ENCODE peak calls at places on chromosomes 12 and 14, in eight cellular contexts. One of them, this sample, is unnamed.
A peak's percentile ranks its signal among the peaks of the same experiment; 100 is the strongest.

GRCh38 chr12:109134186-109134917 is 18.0 kb downstream of the ACACB start:
- DNase-seq in fibroblast of lung: no peak
- DNase-seq in PC-3: peak; percentile 63
- DNase-seq in uterus: peak; percentile 56
- DNase-seq in prostate gland: no peak
- DNase-seq in right atrium auricular region: no peak
- DNase-seq in heart left ventricle: peak; percentile 73
- DNase-seq in HCT116: peak; percentile 27
- DNase-seq in this sample: no peak

GRCh38 chr12:130970165-130970907 is 16.6 kb downstream of the ADGRD1 start:
- DNase-seq in fibroblast of lung: no peak
- DNase-seq in PC-3: no peak
- DNase-seq in uterus: no peak
- DNase-seq in prostate gland: no peak
- DNase-seq in right atrium auricular region: peak; percentile 49
- DNase-seq in heart left ventricle: no peak
- DNase-seq in HCT116: no peak
- DNase-seq in this sample: no peak

GRCh38 chr14:52111583-52111982 is 42.7 kb upstream of the NID2 start:
- DNase-seq in fibroblast of lung: peak; percentile 68
- DNase-seq in PC-3: peak; percentile 62
- DNase-seq in uterus: no peak
- DNase-seq in prostate gland: no peak
- DNase-seq in right atrium auricular region: no peak
- DNase-seq in heart left ventricle: no peak
- DNase-seq in HCT116: peak; percentile 27
- DNase-seq in this sample: no peak

GRCh38 chr12:98439471-98440164 is 75.8 kb upstream of the TMPO start:
- DNase-seq in fibroblast of lung: peak; percentile 72
- DNase-seq in PC-3: no peak
- DNase-seq in uterus: no peak
- DNase-seq in prostate gland: no peak
- DNase-seq in right atrium auricular region: no peak
- DNase-seq in heart left ventricle: no peak
- DNase-seq in HCT116: no peak
- DNase-seq in this sample: no peak

GRCh38 chr14:54120260-54120659 is 163.6 kb upstream of the BMP4 start:
- DNase-seq in fibroblast of lung: peak; percentile 58
- DNase-seq in PC-3: no peak
- DNase-seq in uterus: no peak
- DNase-seq in prostate gland: no peak
- DNase-seq in right atrium auricular region: no peak
- DNase-seq in heart left ventricle: no peak
- DNase-seq in HCT116: no peak
- DNase-seq in this sample: no peak

GRCh38 chr14:31261859-31262739 is 54.5 kb upstream of the HECTD1 start:
- DNase-seq in fibroblast of lung: peak; percentile 51
- DNase-seq in PC-3: peak; percentile 45
- DNase-seq in uterus: peak; percentile 20
- DNase-seq in prostate gland: no peak
- DNase-seq in right atrium auricular region: peak; percentile 82
- DNase-seq in heart left ventricle: peak; percentile 41
- DNase-seq in HCT116: no peak
- DNase-seq in this sample: no peak

GRCh38 chr12:71719647-71720370 is 33.9 kb downstream of the TMEM19 start:
- DNase-seq in fibroblast of lung: peak; percentile 30
- DNase-seq in PC-3: peak; percentile 63
- DNase-seq in uterus: no peak
- DNase-seq in prostate gland: peak; percentile 22
- DNase-seq in right atrium auricular region: no peak
- DNase-seq in heart left ventricle: no peak
- DNase-seq in HCT116: no peak
- DNase-seq in this sample: no peak

GRCh38 chr14:67480011-67480410 is 8.5 kb downstream of the TMEM229B start:
- DNase-seq in fibroblast of lung: no peak
- DNase-seq in PC-3: no peak
- DNase-seq in uterus: no peak
- DNase-seq in prostate gland: no peak
- DNase-seq in right atrium auricular region: no peak
- DNase-seq in heart left ventricle: no peak
- DNase-seq in HCT116: no peak
- DNase-seq in this sample: no peak

GRCh38 chr12:105427883-105428282 is 97.4 kb downstream of the C12orf75 start:
- DNase-seq in fibroblast of lung: peak; percentile 52
- DNase-seq in PC-3: peak; percentile 61
- DNase-seq in uterus: no peak
- DNase-seq in prostate gland: no peak
- DNase-seq in right atrium auricular region: no peak
- DNase-seq in heart left ventricle: no peak
- DNase-seq in HCT116: no peak
- DNase-seq in this sample: no peak

GRCh38 chr14:69703047-69704046 is 63.6 kb upstream of the SRSF5 start:
- DNase-seq in fibroblast of lung: no peak
- DNase-seq in PC-3: no peak
- DNase-seq in uterus: no peak
- DNase-seq in prostate gland: no peak
- DNase-seq in right atrium auricular region: no peak
- DNase-seq in heart left ventricle: no peak
- DNase-seq in HCT116: no peak
- DNase-seq in this sample: no peak

GRCh38 chr12:109264095-109264942 is 44.8 kb downstream of the FOXN4 start:
- DNase-seq in fibroblast of lung: peak; percentile 45
- DNase-seq in PC-3: peak; percentile 87
- DNase-seq in uterus: peak; percentile 76
- DNase-seq in prostate gland: peak; percentile 62
- DNase-seq in right atrium auricular region: peak; percentile 77
- DNase-seq in heart left ventricle: peak; percentile 77
- DNase-seq in HCT116: peak; percentile 77
- DNase-seq in this sample: no peak

GRCh38 chr14:51442513-51443175 is 202.6 kb downstream of the TMX1 start:
- DNase-seq in fibroblast of lung: peak; percentile 99
- DNase-seq in PC-3: peak; percentile 97
- DNase-seq in uterus: peak; percentile 59
- DNase-seq in prostate gland: no peak
- DNase-seq in right atrium auricular region: peak; percentile 67
- DNase-seq in heart left ventricle: no peak
- DNase-seq in HCT116: no peak
- DNase-seq in this sample: no peak

GRCh38 chr12:90851800-90852718 is 102.9 kb downstream of the CCER1 start:
- DNase-seq in fibroblast of lung: no peak
- DNase-seq in PC-3: peak; percentile 24
- DNase-seq in uterus: no peak
- DNase-seq in prostate gland: no peak
- DNase-seq in right atrium auricular region: no peak
- DNase-seq in heart left ventricle: no peak
- DNase-seq in HCT116: no peak
- DNase-seq in this sample: no peak

GRCh38 chr12:25276199-25276937 is 25.6 kb upstream of the KRAS start:
- DNase-seq in fibroblast of lung: peak; percentile 92
- DNase-seq in PC-3: peak; percentile 82
- DNase-seq in uterus: peak; percentile 32
- DNase-seq in prostate gland: peak; percentile 16
- DNase-seq in right atrium auricular region: no peak
- DNase-seq in heart left ventricle: no peak
- DNase-seq in HCT116: peak; percentile 42
- DNase-seq in this sample: no peak

GRCh38 chr12:118357327-118358007 is 15.2 kb downstream of the TAOK3 start:
- DNase-seq in fibroblast of lung: peak; percentile 36
- DNase-seq in PC-3: peak; percentile 74
- DNase-seq in uterus: peak; percentile 37
- DNase-seq in prostate gland: no peak
- DNase-seq in right atrium auricular region: no peak
- DNase-seq in heart left ventricle: no peak
- DNase-seq in HCT116: peak; percentile 63
- DNase-seq in this sample: no peak
- TF ChIP-seq CTCF in fibroblast of lung: no peak
- TF ChIP-seq CTCF in PC-3: peak; percentile 55
- TF ChIP-seq CTCF in uterus: no peak
- TF ChIP-seq CTCF in prostate gland: no peak
- TF ChIP-seq CTCF in right atrium auricular region: no peak
- TF ChIP-seq CTCF in heart left ventricle: no peak
- TF ChIP-seq CTCF in HCT116: peak; percentile 51
- TF ChIP-seq CTCF in this sample: no peak

GRCh38 chr12:52199294-52199920 is 7.6 kb upstream of the KRT80 start:
- DNase-seq in fibroblast of lung: no peak
- DNase-seq in PC-3: no peak
- DNase-seq in uterus: no peak
- DNase-seq in prostate gland: no peak
- DNase-seq in right atrium auricular region: no peak
- DNase-seq in heart left ventricle: peak; percentile 66
- DNase-seq in HCT116: no peak
- DNase-seq in this sample: no peak
- H3K27ac ChIP-seq in fibroblast of lung: no peak overlapping the region
- H3K27ac ChIP-seq in PC-3: no peak overlapping the region
- H3K27ac ChIP-seq in uterus: no peak overlapping the region
- H3K27ac ChIP-seq in prostate gland: no peak overlapping the region
- H3K27ac ChIP-seq in right atrium auricular region: peak overlapping the region; percentile 39
- H3K27ac ChIP-seq in heart left ventricle: peak overlapping the region; percentile 76
- H3K27ac ChIP-seq in HCT116: no peak overlapping the region
- H3K27ac ChIP-seq in this sample: no peak overlapping the region

DNA sequence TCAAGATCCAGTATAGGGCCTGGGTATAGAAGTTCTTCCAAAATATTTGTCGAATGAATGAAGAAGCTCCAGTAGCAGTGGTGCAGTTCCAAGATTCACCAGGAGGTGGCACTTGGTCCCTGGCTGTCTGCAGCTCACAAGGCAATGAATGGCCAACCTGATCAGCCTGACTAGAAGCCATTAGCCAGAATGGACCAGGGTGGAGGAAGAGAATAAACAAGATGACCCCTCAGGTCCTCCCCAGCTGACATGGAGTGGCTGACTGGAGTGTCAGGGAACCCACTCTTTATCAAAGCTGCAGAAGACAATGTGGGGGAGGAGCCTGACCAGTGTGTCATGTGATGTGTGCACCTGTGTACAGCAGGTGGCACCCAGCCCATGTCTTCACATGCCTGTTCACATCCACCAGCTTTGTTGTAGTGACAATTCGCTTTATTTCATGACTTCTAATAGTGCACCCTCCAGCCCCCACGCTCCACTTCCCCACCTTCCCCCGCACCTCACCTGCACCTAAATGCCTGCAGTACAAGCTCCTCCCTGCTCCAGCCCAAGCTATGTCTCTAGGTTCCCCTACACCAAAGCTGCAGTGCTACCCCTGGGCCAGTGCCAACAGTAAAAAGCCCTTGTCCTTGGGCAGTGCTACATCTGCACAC is 3.0 kb downstream of the LTBP2 start:
- DNase-seq in fibroblast of lung: peak; percentile 75
- DNase-seq in PC-3: peak; percentile 92
- DNase-seq in uterus: peak; percentile 89
- DNase-seq in prostate gland: peak; percentile 79
- DNase-seq in right atrium auricular region: peak; percentile 95
- DNase-seq in heart left ventricle: peak; percentile 83
- DNase-seq in HCT116: peak; percentile 79
- DNase-seq in this sample: peak; percentile 70
- H3K4me3 ChIP-seq in fibroblast of lung: peak overlapping the region; percentile 94
- H3K4me3 ChIP-seq in PC-3: no peak overlapping the region
- H3K4me3 ChIP-seq in uterus: no peak overlapping the region
- H3K4me3 ChIP-seq in prostate gland: no peak overlapping the region
- H3K4me3 ChIP-seq in right atrium auricular region: peak overlapping the region; percentile 46
- H3K4me3 ChIP-seq in heart left ventricle: peak overlapping the region; percentile 64
- H3K4me3 ChIP-seq in HCT116: no peak overlapping the region
- H3K4me3 ChIP-seq in this sample: peak overlapping the region; percentile 92

GRCh38 chr14:20412876-20413784 is at the start of gene TEP1:
- DNase-seq in fibroblast of lung: peak; percentile 83
- DNase-seq in PC-3: peak; percentile 87
- DNase-seq in uterus: peak; percentile 87
- DNase-seq in prostate gland: peak; percentile 88
- DNase-seq in right atrium auricular region: peak; percentile 91
- DNase-seq in heart left ventricle: peak; percentile 94
- DNase-seq in HCT116: peak; percentile 58
- DNase-seq in this sample: peak; percentile 64
- TF ChIP-seq CTCF in fibroblast of lung: no peak
- TF ChIP-seq CTCF in PC-3: no peak
- TF ChIP-seq CTCF in uterus: no peak
- TF ChIP-seq CTCF in prostate gland: no peak
- TF ChIP-seq CTCF in right atrium auricular region: no peak
- TF ChIP-seq CTCF in heart left ventricle: no peak
- TF ChIP-seq CTCF in HCT116: no peak
- TF ChIP-seq CTCF in this sample: no peak

DNA sequence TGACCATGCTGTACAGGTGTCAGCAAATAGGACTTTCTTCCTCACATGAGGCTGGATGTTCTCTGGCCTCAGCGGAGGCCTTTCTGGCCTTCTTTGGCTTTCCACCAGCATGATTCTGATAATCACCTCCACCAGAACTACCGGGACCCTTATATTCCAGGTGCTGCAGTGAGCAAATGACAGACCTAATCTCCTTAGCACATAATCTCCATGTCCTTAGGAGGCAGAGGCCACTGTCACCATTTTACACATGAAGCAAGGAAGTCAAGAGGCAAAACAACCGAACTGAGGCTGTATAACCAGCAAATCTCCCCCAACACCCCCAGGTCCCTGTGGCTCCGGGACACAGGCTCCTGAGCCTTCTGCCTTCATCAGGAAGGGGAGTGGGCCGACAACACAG is 91.2 kb downstream of the ITPK1 start:
- DNase-seq in fibroblast of lung: no peak
- DNase-seq in PC-3: no peak
- DNase-seq in uterus: no peak
- DNase-seq in prostate gland: no peak
- DNase-seq in right atrium auricular region: no peak
- DNase-seq in heart left ventricle: no peak
- DNase-seq in HCT116: no peak
- DNase-seq in this sample: no peak
- H3K27ac ChIP-seq in fibroblast of lung: no peak overlapping the region
- H3K27ac ChIP-seq in PC-3: no peak overlapping the region
- H3K27ac ChIP-seq in uterus: no peak overlapping the region
- H3K27ac ChIP-seq in prostate gland: no peak overlapping the region
- H3K27ac ChIP-seq in right atrium auricular region: no peak overlapping the region
- H3K27ac ChIP-seq in heart left ventricle: no peak overlapping the region
- H3K27ac ChIP-seq in HCT116: no peak overlapping the region
- H3K27ac ChIP-seq in this sample: no peak overlapping the region

DNA sequence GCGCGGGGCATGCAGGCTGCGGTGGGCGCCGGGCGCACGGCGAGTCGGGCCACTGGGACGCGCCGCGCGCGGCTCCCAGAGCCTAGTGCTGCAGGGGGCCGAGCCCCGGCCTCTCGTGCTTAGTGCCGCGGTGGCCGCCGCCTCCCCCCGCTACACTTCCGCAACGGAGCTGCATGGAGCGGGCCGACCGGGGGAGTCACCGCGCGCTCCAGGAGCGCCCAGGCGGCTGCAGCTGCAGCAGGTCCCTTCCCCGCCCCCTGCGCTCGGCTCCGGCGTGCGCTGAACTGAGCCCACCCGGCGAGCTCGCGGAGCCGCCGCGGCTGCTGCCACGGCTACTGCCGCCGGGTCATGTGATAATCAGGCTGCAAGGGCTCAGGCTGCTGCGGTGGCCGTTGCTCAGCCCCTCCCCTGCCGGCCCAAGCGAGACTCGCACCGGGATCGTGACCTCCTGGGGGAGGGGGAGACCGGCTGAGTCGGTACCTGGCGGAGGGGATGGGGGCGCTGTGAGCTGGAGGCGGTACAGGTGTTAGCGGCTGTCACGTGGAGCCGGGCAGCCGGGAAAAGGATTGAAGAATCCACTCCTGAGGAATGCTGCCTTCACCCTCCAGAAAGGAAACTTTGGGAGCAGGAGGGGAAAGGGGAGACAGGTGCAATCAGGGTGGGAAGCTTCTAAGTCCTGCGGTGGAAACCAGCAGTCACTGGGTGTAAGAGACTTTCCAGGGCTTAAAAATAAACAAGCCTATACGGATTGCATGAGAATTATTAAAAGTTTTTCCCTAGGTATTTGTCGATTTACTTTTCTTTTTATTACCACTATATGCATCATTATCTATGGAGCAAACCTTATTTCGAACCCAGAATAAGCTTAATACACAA is at the start of gene PPM1H:
- DNase-seq in fibroblast of lung: no peak
- DNase-seq in PC-3: peak; percentile 89
- DNase-seq in uterus: peak; percentile 38
- DNase-seq in prostate gland: peak; percentile 69
- DNase-seq in right atrium auricular region: peak; percentile 65
- DNase-seq in heart left ventricle: peak; percentile 85
- DNase-seq in HCT116: peak; percentile 68
- DNase-seq in this sample: no peak
- H3K4me3 ChIP-seq in fibroblast of lung: peak within 1 kb of the TSS; percentile 68
- H3K4me3 ChIP-seq in PC-3: peak within 1 kb of the TSS; percentile 82
- H3K4me3 ChIP-seq in uterus: peak within 1 kb of the TSS; percentile 37
- H3K4me3 ChIP-seq in prostate gland: peak within 1 kb of the TSS; percentile 88
- H3K4me3 ChIP-seq in right atrium auricular region: peak within 1 kb of the TSS; percentile 57
- H3K4me3 ChIP-seq in heart left ventricle: peak within 1 kb of the TSS; percentile 96
- H3K4me3 ChIP-seq in HCT116: peak within 1 kb of the TSS; percentile 75
- H3K4me3 ChIP-seq in this sample: peak within 1 kb of the TSS; percentile 75

This sample was measured in thoracic aorta.